ENCODE peak calls at places on chromosome 21, in ten cellular contexts. B, A, T, O, V, D, Q, P, Y and S are unnamed samples.

GRCh38 chr21:44919913-44920693 is 596 bp downstream of the ITGB2 start:
- DNase-seq in Y (no peak), Q (no peak), A (peak; percentile 42), V (no peak), P (no peak), B (no peak), O (no peak), D (no peak), T (no peak), S (no peak)

GRCh38 chr21:17343055-17343454 is 169.8 kb upstream of the CXADR start:
- DNase-seq in O (peak; percentile 9), B (no peak), Q (no peak), D (no peak), P (no peak), T (no peak), V (no peak), A (no peak), Y (no peak), S (no peak)

GRCh38 chr21:26795866-26796329 is 49.3 kb downstream of the ADAMTS1 start:
- DNase-seq in Y (no peak), B (no peak), A (no peak), Q (peak; percentile 90), V (peak; percentile 44), T (no peak), D (no peak), O (peak; percentile 97), P (no peak), S (peak; percentile 72)

GRCh38 chr21:28516996-28517592 is 475.6 kb downstream of the LTN1 start:
- DNase-seq in Y (peak; percentile 41), Q (peak; percentile 71), V (no peak), B (peak; percentile 39), P (peak; percentile 53), A (peak; percentile 70), T (peak; percentile 51), O (no peak), D (peak; percentile 9), S (peak; percentile 66)

GRCh38 chr21:20424943-20425342 is 573.3 kb upstream of the NCAM2 start:
- DNase-seq in D (no peak), B (no peak), Y (no peak), Q (no peak), T (no peak), P (no peak), O (no peak), A (no peak), V (no peak), S (no peak)

GRCh38 chr21:38815060-38815405 is 9.3 kb downstream of the ETS2 start:
- DNase-seq in D (no peak), T (no peak), Y (no peak), P (no peak), V (no peak), A (no peak), O (peak; percentile 48), Q (no peak), B (no peak), S (no peak)

GRCh38 chr21:42038826-42039425 is 28.8 kb upstream of the ZBTB21 start:
- DNase-seq in P (no peak), O (peak; percentile 73), T (no peak), Q (no peak), D (no peak), B (no peak), Y (no peak), A (no peak), V (no peak), S (no peak)

GRCh38 chr21:32359719-32360260 is 33.0 kb downstream of the URB1 start:
- DNase-seq in D (no peak), A (no peak), O (peak; percentile 18), Q (no peak), V (no peak), Y (no peak), B (no peak), P (no peak), T (no peak), S (no peak)

GRCh38 chr21:44800103-44800502 is 1.5 kb downstream of the UBE2G2 start:
- DNase-seq in Y (no peak), Q (no peak), A (no peak), D (no peak), B (no peak), O (peak; percentile 53), V (no peak), P (no peak), T (no peak), S (peak; percentile 63)

GRCh38 chr21:35394634-35395369 is 345.7 kb upstream of the RUNX1 start:
- DNase-seq in Y (no peak), T (no peak), B (no peak), P (no peak), Q (no peak), V (no peak), D (no peak), O (no peak), A (no peak), S (no peak)

GRCh38 chr21:46452719-46453118 is 6.0 kb upstream of the DIP2A start:
- DNase-seq in O (no peak), Y (no peak), B (no peak), V (no peak), D (no peak), Q (peak; percentile 20), A (no peak), P (no peak), T (no peak), S (peak; percentile 37)